ENCODE peak calls at places on chromosome X, in five cellular contexts. Z is neuronal stem cell, S is uterus, W is cardiac muscle cell, N is H9. X is an unnamed sample.
A peak's percentile ranks its signal among the peaks of the same experiment; 100 is the strongest.

GRCh38 chrX:104270916-104271512 is 16.3 kb upstream of the ESX1 start:
- DNase-seq in Z (peak; percentile 45), S (peak; percentile 19), W (peak; percentile 59), N (peak; percentile 53), X (peak; percentile 31)

GRCh38 chrX:80334583-80334982 is 85.7 kb upstream of the TENT5D start:
- DNase-seq in Z (no peak), S (no peak), W (no peak), N (no peak), X (no peak)

GRCh38 chrX:102077426-102077825 is 48.1 kb upstream of the TCEAL2 start:
- DNase-seq in Z (no peak), S (no peak), W (no peak), N (no peak), X (no peak)

GRCh38 chrX:50827996-50828395 is 14.0 kb upstream of the SHROOM4 start:
- DNase-seq in Z (no peak), S (no peak), W (no peak), N (no peak), X (no peak)

GRCh38 chrX:2583194-2584162 is 82.7 kb upstream of the DHRSX start:
- DNase-seq in Z (no peak), S (no peak), W (no peak), N (no peak), X (no peak)

GRCh38 chrX:150664290-150664689 is 28.9 kb upstream of the MTMR1 start:
- DNase-seq in Z (no peak), S (no peak), W (peak; percentile 2), N (no peak), X (peak; percentile 38)

GRCh38 chrX:101230636-101231035 is 11.1 kb downstream of the DRP2 start:
- DNase-seq in Z (no peak), S (no peak), W (no peak), N (no peak), X (no peak)

GRCh38 chrX:20829665-20830481 is 544.3 kb upstream of the CNKSR2 start:
- DNase-seq in Z (no peak), S (no peak), W (no peak), N (no peak), X (no peak)

GRCh38 chrX:19792412-19792811 is 95.0 kb downstream of the SH3KBP1 start:
- DNase-seq in Z (no peak), S (no peak), W (no peak), N (no peak), X (no peak)

DNA sequence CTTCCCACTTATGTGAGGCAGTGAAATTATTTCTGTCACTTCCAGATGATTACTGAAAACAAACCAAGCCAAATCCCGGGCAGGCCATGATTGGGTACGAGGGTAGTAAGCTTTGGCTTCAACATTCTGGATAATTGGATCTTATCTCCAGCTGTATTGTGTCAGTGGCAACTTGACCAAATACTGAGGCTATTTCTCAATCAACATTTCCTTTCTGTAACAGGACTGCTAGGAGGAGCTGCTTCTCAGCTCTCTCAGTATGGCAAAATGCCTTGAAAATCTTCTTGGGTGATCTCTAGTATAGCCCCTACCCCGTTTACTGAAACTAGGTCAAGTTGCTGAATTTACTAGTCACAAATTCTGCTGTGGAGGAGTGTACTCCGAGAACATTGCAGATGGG is 169.3 kb upstream of the FRMPD4 start:
- DNase-seq in Z (no peak), S (no peak), W (no peak), N (no peak), X (no peak)
- H3K27ac ChIP-seq in Z (no peak overlapping the region), S (no peak overlapping the region), W (no peak overlapping the region), N (no peak overlapping the region), X (no peak overlapping the region)

DNA sequence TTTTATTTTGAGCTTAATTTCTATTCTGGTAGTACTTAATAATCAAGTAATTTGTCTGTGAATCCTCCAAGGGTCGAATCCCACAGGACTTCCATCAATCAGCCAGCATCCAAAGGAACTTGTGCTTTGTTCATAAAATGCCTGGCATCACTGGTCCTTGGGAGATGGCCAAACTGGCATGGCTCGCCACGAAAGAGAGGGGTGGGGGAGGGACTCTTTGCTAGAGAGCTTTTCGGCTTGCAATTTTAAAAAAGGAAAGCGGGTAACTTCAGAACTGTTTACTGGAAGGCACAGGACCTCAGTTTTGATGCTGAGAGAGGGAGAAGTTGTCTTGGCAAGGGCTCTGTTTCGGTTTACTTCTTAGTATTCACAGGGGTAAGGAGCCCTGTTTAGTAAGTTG is 79.4 kb upstream of the FHL1 start:
- DNase-seq in Z (no peak), S (peak; percentile 35), W (no peak), N (no peak), X (no peak)
- H3K27ac ChIP-seq in Z (no peak overlapping the region), S (peak overlapping the region; percentile 71), W (no peak overlapping the region), N (no peak overlapping the region), X (no peak overlapping the region)

GRCh38 chrX:45830343-45830742 is 629.7 kb upstream of the DIPK2B start:
- DNase-seq in Z (no peak), S (no peak), W (no peak), N (no peak), X (no peak)
- H3K27ac ChIP-seq in Z (no peak overlapping the region), S (no peak overlapping the region), W (no peak overlapping the region), N (peak overlapping the region; percentile 56), X (no peak overlapping the region)

GRCh38 chrX:49175435-49175834 is 3.7 kb downstream of the PLP2 start:
- DNase-seq in Z (no peak), S (no peak), W (no peak), N (no peak), X (no peak)
- H3K27ac ChIP-seq in Z (no peak overlapping the region), S (no peak overlapping the region), W (no peak overlapping the region), N (no peak overlapping the region), X (no peak overlapping the region)

GRCh38 chrX:116345953-116346352 is 90.5 kb upstream of the SLC6A14 start:
- DNase-seq in Z (no peak), S (no peak), W (no peak), N (no peak), X (no peak)

GRCh38 chrX:116342903-116343302 is 93.5 kb upstream of the SLC6A14 start:
- DNase-seq in Z (no peak), S (no peak), W (peak; percentile 30), N (no peak), X (no peak)
- H3K27ac ChIP-seq in Z (no peak overlapping the region), S (no peak overlapping the region), W (no peak overlapping the region), N (no peak overlapping the region), X (no peak overlapping the region)